ENCODE peak calls at places on chromosomes 1 and 21, in eight cellular contexts. One of them, this sample, is unnamed.

GRCh38 chr1:31216016-31216415 is 23.7 kb downstream of the NKAIN1 start:
- DNase-seq in mesothelial cell of epicardium: peak; percentile 90
- DNase-seq in endothelial cell: peak; percentile 56
- DNase-seq in fibroblast of the conjunctiva: peak; percentile 3
- DNase-seq in CD8-positive, alpha-beta memory T cell: no peak
- DNase-seq in activated T-helper 1 cell treated with anti-CD3 and anti-CD28 coated beads, Interleukin-12 subunit alpha, Interleukin-12 subunit beta, Interleukin-2, Interleukin-4 antibody, amounts not matched to agents 30 ng/mL and 10 ng/mL and 1 ng/mL, durations not matched to agents 14 hours and 24 hours and 36 hours: no peak
- DNase-seq in renal cortical epithelial cell: peak; percentile 23
- DNase-seq in DMS53: peak; percentile 24
- DNase-seq in this sample: peak; percentile 66

GRCh38 chr1:201511925-201512539 is 5.1 kb upstream of the CSRP1 start:
- DNase-seq in mesothelial cell of epicardium: no peak
- DNase-seq in endothelial cell: peak; percentile 42
- DNase-seq in fibroblast of the conjunctiva: no peak
- DNase-seq in CD8-positive, alpha-beta memory T cell: no peak
- DNase-seq in activated T-helper 1 cell treated with anti-CD3 and anti-CD28 coated beads, Interleukin-12 subunit alpha, Interleukin-12 subunit beta, Interleukin-2, Interleukin-4 antibody, amounts not matched to agents 30 ng/mL and 10 ng/mL and 1 ng/mL, durations not matched to agents 14 hours and 24 hours and 36 hours: no peak
- DNase-seq in renal cortical epithelial cell: no peak
- DNase-seq in DMS53: peak; percentile 31
- DNase-seq in this sample: no peak

GRCh38 chr1:40309374-40310128 is 7.5 kb downstream of the COL9A2 start:
- DNase-seq in mesothelial cell of epicardium: no peak
- DNase-seq in endothelial cell: no peak
- DNase-seq in fibroblast of the conjunctiva: no peak
- DNase-seq in CD8-positive, alpha-beta memory T cell: no peak
- DNase-seq in activated T-helper 1 cell treated with anti-CD3 and anti-CD28 coated beads, Interleukin-12 subunit alpha, Interleukin-12 subunit beta, Interleukin-2, Interleukin-4 antibody, amounts not matched to agents 30 ng/mL and 10 ng/mL and 1 ng/mL, durations not matched to agents 14 hours and 24 hours and 36 hours: no peak
- DNase-seq in renal cortical epithelial cell: peak; percentile 59
- DNase-seq in DMS53: no peak
- DNase-seq in this sample: no peak

GRCh38 chr21:14926186-14926585 is 138.6 kb downstream of the NRIP1 start:
- DNase-seq in mesothelial cell of epicardium: no peak
- DNase-seq in endothelial cell: no peak
- DNase-seq in fibroblast of the conjunctiva: no peak
- DNase-seq in CD8-positive, alpha-beta memory T cell: no peak
- DNase-seq in activated T-helper 1 cell treated with anti-CD3 and anti-CD28 coated beads, Interleukin-12 subunit alpha, Interleukin-12 subunit beta, Interleukin-2, Interleukin-4 antibody, amounts not matched to agents 30 ng/mL and 10 ng/mL and 1 ng/mL, durations not matched to agents 14 hours and 24 hours and 36 hours: no peak
- DNase-seq in renal cortical epithelial cell: no peak
- DNase-seq in DMS53: no peak
- DNase-seq in this sample: no peak

GRCh38 chr1:90706437-90707362 is 10.4 kb downstream of the BARHL2 start:
- DNase-seq in mesothelial cell of epicardium: no peak
- DNase-seq in endothelial cell: peak; percentile 63
- DNase-seq in fibroblast of the conjunctiva: no peak
- DNase-seq in CD8-positive, alpha-beta memory T cell: no peak
- DNase-seq in activated T-helper 1 cell treated with anti-CD3 and anti-CD28 coated beads, Interleukin-12 subunit alpha, Interleukin-12 subunit beta, Interleukin-2, Interleukin-4 antibody, amounts not matched to agents 30 ng/mL and 10 ng/mL and 1 ng/mL, durations not matched to agents 14 hours and 24 hours and 36 hours: no peak
- DNase-seq in renal cortical epithelial cell: peak; percentile 1
- DNase-seq in DMS53: peak; percentile 90
- DNase-seq in this sample: peak; percentile 22

GRCh38 chr1:17128361-17128760 is 9.1 kb upstream of the PADI2 start:
- DNase-seq in mesothelial cell of epicardium: no peak
- DNase-seq in endothelial cell: no peak
- DNase-seq in fibroblast of the conjunctiva: peak; percentile 51
- DNase-seq in CD8-positive, alpha-beta memory T cell: no peak
- DNase-seq in activated T-helper 1 cell treated with anti-CD3 and anti-CD28 coated beads, Interleukin-12 subunit alpha, Interleukin-12 subunit beta, Interleukin-2, Interleukin-4 antibody, amounts not matched to agents 30 ng/mL and 10 ng/mL and 1 ng/mL, durations not matched to agents 14 hours and 24 hours and 36 hours: no peak
- DNase-seq in renal cortical epithelial cell: peak; percentile 100
- DNase-seq in DMS53: peak; percentile 66
- DNase-seq in this sample: peak; percentile 63

GRCh38 chr1:12617511-12617900 is 504 bp downstream of the DHRS3 start:
- DNase-seq in mesothelial cell of epicardium: no peak
- DNase-seq in endothelial cell: no peak
- DNase-seq in fibroblast of the conjunctiva: no peak
- DNase-seq in CD8-positive, alpha-beta memory T cell: peak; percentile 49
- DNase-seq in activated T-helper 1 cell treated with anti-CD3 and anti-CD28 coated beads, Interleukin-12 subunit alpha, Interleukin-12 subunit beta, Interleukin-2, Interleukin-4 antibody, amounts not matched to agents 30 ng/mL and 10 ng/mL and 1 ng/mL, durations not matched to agents 14 hours and 24 hours and 36 hours: peak; percentile 56
- DNase-seq in renal cortical epithelial cell: no peak
- DNase-seq in DMS53: peak; percentile 68
- DNase-seq in this sample: peak; percentile 77

GRCh38 chr1:43492816-43493215 is 37.9 kb upstream of the PTPRF start:
- DNase-seq in mesothelial cell of epicardium: no peak
- DNase-seq in endothelial cell: no peak
- DNase-seq in fibroblast of the conjunctiva: no peak
- DNase-seq in CD8-positive, alpha-beta memory T cell: no peak
- DNase-seq in activated T-helper 1 cell treated with anti-CD3 and anti-CD28 coated beads, Interleukin-12 subunit alpha, Interleukin-12 subunit beta, Interleukin-2, Interleukin-4 antibody, amounts not matched to agents 30 ng/mL and 10 ng/mL and 1 ng/mL, durations not matched to agents 14 hours and 24 hours and 36 hours: no peak
- DNase-seq in renal cortical epithelial cell: no peak
- DNase-seq in DMS53: no peak
- DNase-seq in this sample: peak; percentile 64

GRCh38 chr1:4944072-4944471 is 289.7 kb downstream of the AJAP1 start:
- DNase-seq in mesothelial cell of epicardium: no peak
- DNase-seq in endothelial cell: no peak
- DNase-seq in fibroblast of the conjunctiva: no peak
- DNase-seq in CD8-positive, alpha-beta memory T cell: no peak
- DNase-seq in activated T-helper 1 cell treated with anti-CD3 and anti-CD28 coated beads, Interleukin-12 subunit alpha, Interleukin-12 subunit beta, Interleukin-2, Interleukin-4 antibody, amounts not matched to agents 30 ng/mL and 10 ng/mL and 1 ng/mL, durations not matched to agents 14 hours and 24 hours and 36 hours: no peak
- DNase-seq in renal cortical epithelial cell: no peak
- DNase-seq in DMS53: no peak
- DNase-seq in this sample: no peak

GRCh38 chr1:117628343-117628742 is 22.5 kb downstream of the TENT5C start:
- DNase-seq in mesothelial cell of epicardium: no peak
- DNase-seq in endothelial cell: no peak
- DNase-seq in fibroblast of the conjunctiva: no peak
- DNase-seq in CD8-positive, alpha-beta memory T cell: no peak
- DNase-seq in activated T-helper 1 cell treated with anti-CD3 and anti-CD28 coated beads, Interleukin-12 subunit alpha, Interleukin-12 subunit beta, Interleukin-2, Interleukin-4 antibody, amounts not matched to agents 30 ng/mL and 10 ng/mL and 1 ng/mL, durations not matched to agents 14 hours and 24 hours and 36 hours: no peak
- DNase-seq in renal cortical epithelial cell: no peak
- DNase-seq in DMS53: no peak
- DNase-seq in this sample: no peak

GRCh38 chr1:151009674-151010345 is 1.6 kb downstream of the PRUNE1 start:
- DNase-seq in mesothelial cell of epicardium: no peak
- DNase-seq in endothelial cell: no peak
- DNase-seq in fibroblast of the conjunctiva: no peak
- DNase-seq in CD8-positive, alpha-beta memory T cell: no peak
- DNase-seq in activated T-helper 1 cell treated with anti-CD3 and anti-CD28 coated beads, Interleukin-12 subunit alpha, Interleukin-12 subunit beta, Interleukin-2, Interleukin-4 antibody, amounts not matched to agents 30 ng/mL and 10 ng/mL and 1 ng/mL, durations not matched to agents 14 hours and 24 hours and 36 hours: no peak
- DNase-seq in renal cortical epithelial cell: no peak
- DNase-seq in DMS53: no peak
- DNase-seq in this sample: no peak

GRCh38 chr1:11713095-11713494 is 21.6 kb downstream of the DRAXIN start:
- DNase-seq in mesothelial cell of epicardium: no peak
- DNase-seq in endothelial cell: no peak
- DNase-seq in fibroblast of the conjunctiva: no peak
- DNase-seq in CD8-positive, alpha-beta memory T cell: no peak
- DNase-seq in activated T-helper 1 cell treated with anti-CD3 and anti-CD28 coated beads, Interleukin-12 subunit alpha, Interleukin-12 subunit beta, Interleukin-2, Interleukin-4 antibody, amounts not matched to agents 30 ng/mL and 10 ng/mL and 1 ng/mL, durations not matched to agents 14 hours and 24 hours and 36 hours: no peak
- DNase-seq in renal cortical epithelial cell: no peak
- DNase-seq in DMS53: peak; percentile 19
- DNase-seq in this sample: no peak

GRCh38 chr1:67559222-67559700 is 125.7 kb upstream of the GADD45A start:
- DNase-seq in mesothelial cell of epicardium: no peak
- DNase-seq in endothelial cell: no peak
- DNase-seq in fibroblast of the conjunctiva: no peak
- DNase-seq in CD8-positive, alpha-beta memory T cell: no peak
- DNase-seq in activated T-helper 1 cell treated with anti-CD3 and anti-CD28 coated beads, Interleukin-12 subunit alpha, Interleukin-12 subunit beta, Interleukin-2, Interleukin-4 antibody, amounts not matched to agents 30 ng/mL and 10 ng/mL and 1 ng/mL, durations not matched to agents 14 hours and 24 hours and 36 hours: no peak
- DNase-seq in renal cortical epithelial cell: no peak
- DNase-seq in DMS53: peak; percentile 23
- DNase-seq in this sample: peak; percentile 58

GRCh38 chr1:209787551-209787950 is 3.2 kb upstream of the C1orf74 start:
- DNase-seq in mesothelial cell of epicardium: no peak
- DNase-seq in endothelial cell: no peak
- DNase-seq in fibroblast of the conjunctiva: no peak
- DNase-seq in CD8-positive, alpha-beta memory T cell: no peak
- DNase-seq in activated T-helper 1 cell treated with anti-CD3 and anti-CD28 coated beads, Interleukin-12 subunit alpha, Interleukin-12 subunit beta, Interleukin-2, Interleukin-4 antibody, amounts not matched to agents 30 ng/mL and 10 ng/mL and 1 ng/mL, durations not matched to agents 14 hours and 24 hours and 36 hours: no peak
- DNase-seq in renal cortical epithelial cell: no peak
- DNase-seq in DMS53: no peak
- DNase-seq in this sample: no peak

GRCh38 chr1:201426395-201427310 is 5.1 kb upstream of the TNNI1 start:
- DNase-seq in mesothelial cell of epicardium: no peak
- DNase-seq in endothelial cell: no peak
- DNase-seq in fibroblast of the conjunctiva: no peak
- DNase-seq in CD8-positive, alpha-beta memory T cell: no peak
- DNase-seq in activated T-helper 1 cell treated with anti-CD3 and anti-CD28 coated beads, Interleukin-12 subunit alpha, Interleukin-12 subunit beta, Interleukin-2, Interleukin-4 antibody, amounts not matched to agents 30 ng/mL and 10 ng/mL and 1 ng/mL, durations not matched to agents 14 hours and 24 hours and 36 hours: no peak
- DNase-seq in renal cortical epithelial cell: no peak
- DNase-seq in DMS53: no peak
- DNase-seq in this sample: no peak

GRCh38 chr1:25811384-25812082 is 8.2 kb upstream of the MTFR1L start:
- DNase-seq in mesothelial cell of epicardium: no peak
- DNase-seq in endothelial cell: no peak
- DNase-seq in fibroblast of the conjunctiva: no peak
- DNase-seq in CD8-positive, alpha-beta memory T cell: no peak
- DNase-seq in activated T-helper 1 cell treated with anti-CD3 and anti-CD28 coated beads, Interleukin-12 subunit alpha, Interleukin-12 subunit beta, Interleukin-2, Interleukin-4 antibody, amounts not matched to agents 30 ng/mL and 10 ng/mL and 1 ng/mL, durations not matched to agents 14 hours and 24 hours and 36 hours: no peak
- DNase-seq in renal cortical epithelial cell: no peak
- DNase-seq in DMS53: no peak
- DNase-seq in this sample: no peak

GRCh38 chr1:201758508-201759050 is 70.4 kb upstream of the IPO9 start:
- DNase-seq in mesothelial cell of epicardium: no peak
- DNase-seq in endothelial cell: no peak
- DNase-seq in fibroblast of the conjunctiva: no peak
- DNase-seq in CD8-positive, alpha-beta memory T cell: no peak
- DNase-seq in activated T-helper 1 cell treated with anti-CD3 and anti-CD28 coated beads, Interleukin-12 subunit alpha, Interleukin-12 subunit beta, Interleukin-2, Interleukin-4 antibody, amounts not matched to agents 30 ng/mL and 10 ng/mL and 1 ng/mL, durations not matched to agents 14 hours and 24 hours and 36 hours: no peak
- DNase-seq in renal cortical epithelial cell: no peak
- DNase-seq in DMS53: no peak
- DNase-seq in this sample: no peak

GRCh38 chr1:6732942-6733341 is 31.3 kb upstream of the DNAJC11 start:
- DNase-seq in mesothelial cell of epicardium: no peak
- DNase-seq in endothelial cell: no peak
- DNase-seq in fibroblast of the conjunctiva: no peak
- DNase-seq in CD8-positive, alpha-beta memory T cell: no peak
- DNase-seq in activated T-helper 1 cell treated with anti-CD3 and anti-CD28 coated beads, Interleukin-12 subunit alpha, Interleukin-12 subunit beta, Interleukin-2, Interleukin-4 antibody, amounts not matched to agents 30 ng/mL and 10 ng/mL and 1 ng/mL, durations not matched to agents 14 hours and 24 hours and 36 hours: no peak
- DNase-seq in renal cortical epithelial cell: no peak
- DNase-seq in DMS53: no peak
- DNase-seq in this sample: no peak

GRCh38 chr1:18352640-18353245 is 128.0 kb upstream of the KLHDC7A start:
- DNase-seq in mesothelial cell of epicardium: no peak
- DNase-seq in endothelial cell: no peak
- DNase-seq in fibroblast of the conjunctiva: no peak
- DNase-seq in CD8-positive, alpha-beta memory T cell: no peak
- DNase-seq in activated T-helper 1 cell treated with anti-CD3 and anti-CD28 coated beads, Interleukin-12 subunit alpha, Interleukin-12 subunit beta, Interleukin-2, Interleukin-4 antibody, amounts not matched to agents 30 ng/mL and 10 ng/mL and 1 ng/mL, durations not matched to agents 14 hours and 24 hours and 36 hours: no peak
- DNase-seq in renal cortical epithelial cell: no peak
- DNase-seq in DMS53: peak; percentile 22
- DNase-seq in this sample: no peak

GRCh38 chr1:165637427-165637826 is 6.4 kb downstream of the MGST3 start:
- DNase-seq in mesothelial cell of epicardium: no peak
- DNase-seq in endothelial cell: no peak
- DNase-seq in fibroblast of the conjunctiva: peak; percentile 38
- DNase-seq in CD8-positive, alpha-beta memory T cell: no peak
- DNase-seq in activated T-helper 1 cell treated with anti-CD3 and anti-CD28 coated beads, Interleukin-12 subunit alpha, Interleukin-12 subunit beta, Interleukin-2, Interleukin-4 antibody, amounts not matched to agents 30 ng/mL and 10 ng/mL and 1 ng/mL, durations not matched to agents 14 hours and 24 hours and 36 hours: no peak
- DNase-seq in renal cortical epithelial cell: peak; percentile 93
- DNase-seq in DMS53: no peak
- DNase-seq in this sample: no peak

GRCh38 chr21:37435120-37435519 is 68.5 kb downstream of the DYRK1A start:
- DNase-seq in mesothelial cell of epicardium: no peak
- DNase-seq in endothelial cell: peak; percentile 61
- DNase-seq in fibroblast of the conjunctiva: peak; percentile 90
- DNase-seq in CD8-positive, alpha-beta memory T cell: peak; percentile 44
- DNase-seq in activated T-helper 1 cell treated with anti-CD3 and anti-CD28 coated beads, Interleukin-12 subunit alpha, Interleukin-12 subunit beta, Interleukin-2, Interleukin-4 antibody, amounts not matched to agents 30 ng/mL and 10 ng/mL and 1 ng/mL, durations not matched to agents 14 hours and 24 hours and 36 hours: peak; percentile 50
- DNase-seq in renal cortical epithelial cell: peak; percentile 99
- DNase-seq in DMS53: peak; percentile 50
- DNase-seq in this sample: peak; percentile 80

GRCh38 chr1:43947890-43948437 is 1.2 kb downstream of the IPO13 start:
- DNase-seq in mesothelial cell of epicardium: no peak
- DNase-seq in endothelial cell: no peak
- DNase-seq in fibroblast of the conjunctiva: no peak
- DNase-seq in CD8-positive, alpha-beta memory T cell: no peak
- DNase-seq in activated T-helper 1 cell treated with anti-CD3 and anti-CD28 coated beads, Interleukin-12 subunit alpha, Interleukin-12 subunit beta, Interleukin-2, Interleukin-4 antibody, amounts not matched to agents 30 ng/mL and 10 ng/mL and 1 ng/mL, durations not matched to agents 14 hours and 24 hours and 36 hours: no peak
- DNase-seq in renal cortical epithelial cell: no peak
- DNase-seq in DMS53: no peak
- DNase-seq in this sample: no peak

GRCh38 chr1:169914534-169914933 is 20.8 kb upstream of the SCYL3 start:
- DNase-seq in mesothelial cell of epicardium: no peak
- DNase-seq in endothelial cell: no peak
- DNase-seq in fibroblast of the conjunctiva: no peak
- DNase-seq in CD8-positive, alpha-beta memory T cell: no peak
- DNase-seq in activated T-helper 1 cell treated with anti-CD3 and anti-CD28 coated beads, Interleukin-12 subunit alpha, Interleukin-12 subunit beta, Interleukin-2, Interleukin-4 antibody, amounts not matched to agents 30 ng/mL and 10 ng/mL and 1 ng/mL, durations not matched to agents 14 hours and 24 hours and 36 hours: no peak
- DNase-seq in renal cortical epithelial cell: no peak
- DNase-seq in DMS53: no peak
- DNase-seq in this sample: peak; percentile 52

GRCh38 chr1:231964955-231965354 is 338.4 kb downstream of the DISC1 start:
- DNase-seq in mesothelial cell of epicardium: no peak
- DNase-seq in endothelial cell: no peak
- DNase-seq in fibroblast of the conjunctiva: no peak
- DNase-seq in CD8-positive, alpha-beta memory T cell: no peak
- DNase-seq in activated T-helper 1 cell treated with anti-CD3 and anti-CD28 coated beads, Interleukin-12 subunit alpha, Interleukin-12 subunit beta, Interleukin-2, Interleukin-4 antibody, amounts not matched to agents 30 ng/mL and 10 ng/mL and 1 ng/mL, durations not matched to agents 14 hours and 24 hours and 36 hours: no peak
- DNase-seq in renal cortical epithelial cell: no peak
- DNase-seq in DMS53: no peak
- DNase-seq in this sample: no peak

GRCh38 chr1:201556841-201557571 is 18.1 kb downstream of the NAV1 start:
- DNase-seq in mesothelial cell of epicardium: no peak
- DNase-seq in endothelial cell: no peak
- DNase-seq in fibroblast of the conjunctiva: no peak
- DNase-seq in CD8-positive, alpha-beta memory T cell: no peak
- DNase-seq in activated T-helper 1 cell treated with anti-CD3 and anti-CD28 coated beads, Interleukin-12 subunit alpha, Interleukin-12 subunit beta, Interleukin-2, Interleukin-4 antibody, amounts not matched to agents 30 ng/mL and 10 ng/mL and 1 ng/mL, durations not matched to agents 14 hours and 24 hours and 36 hours: no peak
- DNase-seq in renal cortical epithelial cell: no peak
- DNase-seq in DMS53: no peak
- DNase-seq in this sample: no peak

GRCh38 chr1:157025321-157025720 is 20.2 kb downstream of the ARHGEF11 start:
- DNase-seq in mesothelial cell of epicardium: no peak
- DNase-seq in endothelial cell: no peak
- DNase-seq in fibroblast of the conjunctiva: no peak
- DNase-seq in CD8-positive, alpha-beta memory T cell: no peak
- DNase-seq in activated T-helper 1 cell treated with anti-CD3 and anti-CD28 coated beads, Interleukin-12 subunit alpha, Interleukin-12 subunit beta, Interleukin-2, Interleukin-4 antibody, amounts not matched to agents 30 ng/mL and 10 ng/mL and 1 ng/mL, durations not matched to agents 14 hours and 24 hours and 36 hours: no peak
- DNase-seq in renal cortical epithelial cell: no peak
- DNase-seq in DMS53: no peak
- DNase-seq in this sample: no peak

GRCh38 chr21:35190201-35190701 is 141.1 kb upstream of the RUNX1 start:
- DNase-seq in mesothelial cell of epicardium: no peak
- DNase-seq in endothelial cell: no peak
- DNase-seq in fibroblast of the conjunctiva: no peak
- DNase-seq in CD8-positive, alpha-beta memory T cell: no peak
- DNase-seq in activated T-helper 1 cell treated with anti-CD3 and anti-CD28 coated beads, Interleukin-12 subunit alpha, Interleukin-12 subunit beta, Interleukin-2, Interleukin-4 antibody, amounts not matched to agents 30 ng/mL and 10 ng/mL and 1 ng/mL, durations not matched to agents 14 hours and 24 hours and 36 hours: no peak
- DNase-seq in renal cortical epithelial cell: peak; percentile 80
- DNase-seq in DMS53: peak; percentile 43
- DNase-seq in this sample: peak; percentile 86

GRCh38 chr21:46374761-46375389 is 50.9 kb downstream of the PCNT start:
- DNase-seq in mesothelial cell of epicardium: no peak
- DNase-seq in endothelial cell: no peak
- DNase-seq in fibroblast of the conjunctiva: no peak
- DNase-seq in CD8-positive, alpha-beta memory T cell: no peak
- DNase-seq in activated T-helper 1 cell treated with anti-CD3 and anti-CD28 coated beads, Interleukin-12 subunit alpha, Interleukin-12 subunit beta, Interleukin-2, Interleukin-4 antibody, amounts not matched to agents 30 ng/mL and 10 ng/mL and 1 ng/mL, durations not matched to agents 14 hours and 24 hours and 36 hours: no peak
- DNase-seq in renal cortical epithelial cell: no peak
- DNase-seq in DMS53: no peak
- DNase-seq in this sample: no peak

GRCh38 chr1:192580351-192580962 is 4.9 kb downstream of the RGS1 start:
- DNase-seq in mesothelial cell of epicardium: no peak
- DNase-seq in endothelial cell: no peak
- DNase-seq in fibroblast of the conjunctiva: peak; percentile 62
- DNase-seq in CD8-positive, alpha-beta memory T cell: no peak
- DNase-seq in activated T-helper 1 cell treated with anti-CD3 and anti-CD28 coated beads, Interleukin-12 subunit alpha, Interleukin-12 subunit beta, Interleukin-2, Interleukin-4 antibody, amounts not matched to agents 30 ng/mL and 10 ng/mL and 1 ng/mL, durations not matched to agents 14 hours and 24 hours and 36 hours: no peak
- DNase-seq in renal cortical epithelial cell: peak; percentile 73
- DNase-seq in DMS53: peak; percentile 77
- DNase-seq in this sample: peak; percentile 69

GRCh38 chr1:231827337-231828105 is 200.9 kb downstream of the DISC1 start:
- DNase-seq in mesothelial cell of epicardium: no peak
- DNase-seq in endothelial cell: no peak
- DNase-seq in fibroblast of the conjunctiva: peak; percentile 36
- DNase-seq in CD8-positive, alpha-beta memory T cell: no peak
- DNase-seq in activated T-helper 1 cell treated with anti-CD3 and anti-CD28 coated beads, Interleukin-12 subunit alpha, Interleukin-12 subunit beta, Interleukin-2, Interleukin-4 antibody, amounts not matched to agents 30 ng/mL and 10 ng/mL and 1 ng/mL, durations not matched to agents 14 hours and 24 hours and 36 hours: no peak
- DNase-seq in renal cortical epithelial cell: peak; percentile 44
- DNase-seq in DMS53: no peak
- DNase-seq in this sample: peak; percentile 53

GRCh38 chr1:226063362-226064167 is 1.0 kb downstream of the H3-3A start:
- DNase-seq in mesothelial cell of epicardium: peak; percentile 64
- DNase-seq in endothelial cell: peak; percentile 46
- DNase-seq in fibroblast of the conjunctiva: no peak
- DNase-seq in CD8-positive, alpha-beta memory T cell: peak; percentile 26
- DNase-seq in activated T-helper 1 cell treated with anti-CD3 and anti-CD28 coated beads, Interleukin-12 subunit alpha, Interleukin-12 subunit beta, Interleukin-2, Interleukin-4 antibody, amounts not matched to agents 30 ng/mL and 10 ng/mL and 1 ng/mL, durations not matched to agents 14 hours and 24 hours and 36 hours: peak; percentile 35
- DNase-seq in renal cortical epithelial cell: no peak
- DNase-seq in DMS53: peak; percentile 71
- DNase-seq in this sample: peak; percentile 41

GRCh38 chr1:38190978-38191377 is 144.4 kb upstream of the POU3F1 start:
- DNase-seq in mesothelial cell of epicardium: no peak
- DNase-seq in endothelial cell: no peak
- DNase-seq in fibroblast of the conjunctiva: no peak
- DNase-seq in CD8-positive, alpha-beta memory T cell: no peak
- DNase-seq in activated T-helper 1 cell treated with anti-CD3 and anti-CD28 coated beads, Interleukin-12 subunit alpha, Interleukin-12 subunit beta, Interleukin-2, Interleukin-4 antibody, amounts not matched to agents 30 ng/mL and 10 ng/mL and 1 ng/mL, durations not matched to agents 14 hours and 24 hours and 36 hours: no peak
- DNase-seq in renal cortical epithelial cell: no peak
- DNase-seq in DMS53: no peak
- DNase-seq in this sample: no peak

GRCh38 chr21:37496972-37497371 is 130.4 kb downstream of the DYRK1A start:
- DNase-seq in mesothelial cell of epicardium: no peak
- DNase-seq in endothelial cell: no peak
- DNase-seq in fibroblast of the conjunctiva: no peak
- DNase-seq in CD8-positive, alpha-beta memory T cell: no peak
- DNase-seq in activated T-helper 1 cell treated with anti-CD3 and anti-CD28 coated beads, Interleukin-12 subunit alpha, Interleukin-12 subunit beta, Interleukin-2, Interleukin-4 antibody, amounts not matched to agents 30 ng/mL and 10 ng/mL and 1 ng/mL, durations not matched to agents 14 hours and 24 hours and 36 hours: no peak
- DNase-seq in renal cortical epithelial cell: peak; percentile 13
- DNase-seq in DMS53: peak; percentile 11
- DNase-seq in this sample: peak; percentile 23

GRCh38 chr1:110097507-110098221 is 14.6 kb upstream of the UBL4B start:
- DNase-seq in mesothelial cell of epicardium: no peak
- DNase-seq in endothelial cell: no peak
- DNase-seq in fibroblast of the conjunctiva: no peak
- DNase-seq in CD8-positive, alpha-beta memory T cell: no peak
- DNase-seq in activated T-helper 1 cell treated with anti-CD3 and anti-CD28 coated beads, Interleukin-12 subunit alpha, Interleukin-12 subunit beta, Interleukin-2, Interleukin-4 antibody, amounts not matched to agents 30 ng/mL and 10 ng/mL and 1 ng/mL, durations not matched to agents 14 hours and 24 hours and 36 hours: no peak
- DNase-seq in renal cortical epithelial cell: no peak
- DNase-seq in DMS53: no peak
- DNase-seq in this sample: no peak

This sample was measured in epithelial cell of esophagus.